ENCODE peak calls at places on chromosome 21, in five cellular contexts. N is HTR-8/SVneo; B is pons; Z is stimulated activated CD4-positive, alpha-beta T cell treated with anti-CD3 and anti-CD28 coated beads, Interleukin-12 subunit alpha, Interleukin-12 subunit beta, amount 100 ng/mL, for 4 hours; D is COR-L47. A is an unnamed sample.

GRCh38 chr21:33802458-33802857 is 113.1 kb downstream of the ATP5PO start:
- DNase-seq in Z (no peak), B (no peak), D (no peak), N (no peak), A (no peak)

GRCh38 chr21:17818158-17819113 is 720 bp downstream of the C21orf91 start:
- DNase-seq in D (peak; percentile 15), B (peak; percentile 57), Z (peak; percentile 33), N (no peak), A (peak; percentile 46)

GRCh38 chr21:38057626-38058025 is 141.4 kb upstream of the KCNJ6 start:
- DNase-seq in N (no peak), Z (no peak), B (no peak), D (no peak), A (no peak)

GRCh38 chr21:33325222-33326067 is 675 bp downstream of the IFNAR1 start:
- DNase-seq in N (peak; percentile 49), D (peak; percentile 51), Z (peak; percentile 59), B (peak; percentile 72), A (peak; percentile 54)

GRCh38 chr21:21715286-21715969 is 717.2 kb downstream of the NCAM2 start:
- DNase-seq in N (peak; percentile 21), D (no peak), B (no peak), Z (no peak), A (no peak)

GRCh38 chr21:42061866-42062542 is 9.1 kb upstream of the UMODL1 start:
- DNase-seq in B (no peak), Z (peak; percentile 54), N (no peak), D (no peak), A (no peak)

GRCh38 chr21:18030248-18030647 is 211.1 kb upstream of the C21orf91 start:
- DNase-seq in Z (no peak), B (no peak), N (no peak), D (no peak), A (no peak)

GRCh38 chr21:41059871-41060270 is 108.1 kb upstream of the BACE2 start:
- DNase-seq in B (no peak), Z (no peak), D (no peak), N (no peak), A (no peak)

GRCh38 chr21:14097881-14098499 is 112.8 kb downstream of the LIPI start:
- DNase-seq in D (no peak), N (no peak), B (no peak), Z (no peak), A (no peak)

GRCh38 chr21:42892931-42893660 is at the start of gene NDUFV3:
- DNase-seq in N (peak; percentile 97), B (peak; percentile 99), Z (peak; percentile 100), D (peak; percentile 99), A (peak; percentile 100)

GRCh38 chr21:25838809-25839208 is 104.0 kb downstream of the GABPA start:
- DNase-seq in D (peak; percentile 36), B (no peak), Z (no peak), N (no peak), A (no peak)

GRCh38 chr21:14306143-14306907 is 76.6 kb downstream of the HSPA13 start:
- DNase-seq in N (no peak), D (no peak), Z (no peak), B (peak; percentile 48), A (peak; percentile 5)

GRCh38 chr21:33894736-33895288 is 20.8 kb downstream of the ATP5PO start:
- DNase-seq in B (peak; percentile 58), Z (peak; percentile 69), N (peak; percentile 94), D (peak; percentile 83), A (peak; percentile 68)

GRCh38 chr21:31252091-31252490 is 92.0 kb downstream of the TIAM1 start:
- DNase-seq in N (no peak), D (no peak), Z (no peak), B (no peak), A (no peak)

GRCh38 chr21:37855568-37856391 is 60.5 kb downstream of the KCNJ6 start:
- DNase-seq in Z (no peak), N (no peak), D (no peak), B (no peak), A (no peak)

GRCh38 chr21:27301216-27301615 is 334.3 kb upstream of the ADAMTS5 start:
- DNase-seq in D (no peak), B (no peak), Z (no peak), N (no peak), A (no peak)

GRCh38 chr21:44463716-44464115 is 8.4 kb downstream of the LRRC3 start:
- DNase-seq in Z (no peak), B (no peak), D (no peak), N (no peak), A (no peak)

GRCh38 chr21:30194701-30195299 is 21.1 kb downstream of the CLDN8 start:
- DNase-seq in B (peak; percentile 55), Z (no peak), D (peak; percentile 58), N (no peak), A (peak; percentile 35)

GRCh38 chr21:29130234-29130993 is at the start of gene MAP3K7CL:
- DNase-seq in N (peak; percentile 81), Z (no peak), B (no peak), D (no peak), A (no peak)

GRCh38 chr21:21631961-21632360 is 633.8 kb downstream of the NCAM2 start:
- DNase-seq in B (no peak), Z (no peak), N (no peak), D (no peak), A (peak; percentile 1)

A was measured in midbrain.